ENCODE peak calls at places on chromosomes 13 and 19, in nine cellular contexts. One of them, this sample, is unnamed.

GRCh38 chr13:33845572-33846305 is 27.8 kb downstream of the RFC3 start:
- DNase-seq in brain microvascular endothelial cell: no peak
- DNase-seq in neural progenitor cell: no peak
- DNase-seq in lower leg skin: no peak
- DNase-seq in lung: no peak
- DNase-seq in uterus: no peak
- DNase-seq in AG04450: no peak
- DNase-seq in tibial artery: no peak
- DNase-seq in cardiac muscle cell: no peak
- DNase-seq in this sample: no peak

GRCh38 chr13:39501711-39502324 is 101.2 kb downstream of the LHFPL6 start:
- DNase-seq in brain microvascular endothelial cell: no peak
- DNase-seq in lung: peak
- DNase-seq in tibial artery: no peak
- DNase-seq in lower leg skin: no peak
- DNase-seq in cardiac muscle cell: no peak
- DNase-seq in AG04450: no peak
- DNase-seq in uterus: no peak
- DNase-seq in neural progenitor cell: peak
- DNase-seq in this sample: no peak

GRCh38 chr13:35733832-35734231 is 257.3 kb upstream of the MAB21L1 start:
- DNase-seq in lung: no peak
- DNase-seq in uterus: no peak
- DNase-seq in neural progenitor cell: no peak
- DNase-seq in lower leg skin: no peak
- DNase-seq in cardiac muscle cell: peak
- DNase-seq in tibial artery: no peak
- DNase-seq in AG04450: no peak
- DNase-seq in brain microvascular endothelial cell: no peak
- DNase-seq in this sample: no peak

GRCh38 chr13:28820099-28821051 is at the start of gene MTUS2:
- DNase-seq in lower leg skin: no peak
- DNase-seq in AG04450: no peak
- DNase-seq in brain microvascular endothelial cell: no peak
- DNase-seq in cardiac muscle cell: no peak
- DNase-seq in lung: no peak
- DNase-seq in tibial artery: no peak
- DNase-seq in uterus: no peak
- DNase-seq in neural progenitor cell: peak
- DNase-seq in this sample: peak

GRCh38 chr19:17021793-17022590 is 4.6 kb downstream of the CPAMD8 start:
- DNase-seq in cardiac muscle cell: peak
- DNase-seq in brain microvascular endothelial cell: no peak
- DNase-seq in tibial artery: no peak
- DNase-seq in uterus: no peak
- DNase-seq in neural progenitor cell: no peak
- DNase-seq in lower leg skin: no peak
- DNase-seq in AG04450: no peak
- DNase-seq in lung: peak
- DNase-seq in this sample: no peak

GRCh38 chr19:5823579-5824281 is 15.8 kb downstream of the FUT6 start:
- DNase-seq in neural progenitor cell: no peak
- DNase-seq in tibial artery: no peak
- DNase-seq in lung: no peak
- DNase-seq in uterus: no peak
- DNase-seq in AG04450: no peak
- DNase-seq in lower leg skin: no peak
- DNase-seq in cardiac muscle cell: no peak
- DNase-seq in brain microvascular endothelial cell: no peak
- DNase-seq in this sample: no peak

GRCh38 chr13:23672616-23673015 is 102.4 kb downstream of the TNFRSF19 start:
- DNase-seq in brain microvascular endothelial cell: no peak
- DNase-seq in lung: no peak
- DNase-seq in cardiac muscle cell: peak
- DNase-seq in tibial artery: no peak
- DNase-seq in uterus: no peak
- DNase-seq in AG04450: no peak
- DNase-seq in lower leg skin: no peak
- DNase-seq in neural progenitor cell: no peak
- DNase-seq in this sample: no peak

GRCh38 chr19:28641395-28641794 is 571.6 kb downstream of the UQCRFS1 start:
- DNase-seq in brain microvascular endothelial cell: no peak
- DNase-seq in lower leg skin: no peak
- DNase-seq in tibial artery: no peak
- DNase-seq in neural progenitor cell: no peak
- DNase-seq in cardiac muscle cell: no peak
- DNase-seq in uterus: no peak
- DNase-seq in AG04450: no peak
- DNase-seq in lung: no peak
- DNase-seq in this sample: no peak

DNA sequence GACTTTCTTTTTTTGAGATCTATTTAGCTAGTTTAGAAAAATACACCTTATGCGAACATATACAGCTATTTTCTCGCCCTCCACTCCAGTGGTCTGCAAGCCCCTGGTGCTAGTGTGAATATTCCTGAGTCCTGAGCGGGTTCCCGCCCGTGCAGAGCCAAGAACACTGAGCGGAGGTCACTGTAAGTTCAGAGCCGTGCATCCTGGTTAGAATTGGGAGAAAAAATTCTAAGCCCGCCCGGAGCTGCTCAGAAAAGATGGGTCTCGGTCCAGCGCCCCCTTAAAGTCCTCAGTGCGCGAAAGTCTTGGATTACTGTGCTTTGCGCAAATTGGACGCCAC is 117.7 kb downstream of the KCNRG start:
- DNase-seq in lower leg skin: no peak
- DNase-seq in neural progenitor cell: peak
- DNase-seq in brain microvascular endothelial cell: no peak
- DNase-seq in uterus: no peak
- DNase-seq in cardiac muscle cell: no peak
- DNase-seq in tibial artery: no peak
- DNase-seq in AG04450: no peak
- DNase-seq in lung: no peak
- DNase-seq in this sample: no peak
- H3K4me3 ChIP-seq in lower leg skin: no peak
- H3K4me3 ChIP-seq in neural progenitor cell: peak
- H3K4me3 ChIP-seq in brain microvascular endothelial cell: no peak
- H3K4me3 ChIP-seq in uterus: no peak
- H3K4me3 ChIP-seq in cardiac muscle cell: peak
- H3K4me3 ChIP-seq in tibial artery: no peak
- H3K4me3 ChIP-seq in AG04450: no peak
- H3K4me3 ChIP-seq in lung: no peak
- H3K4me3 ChIP-seq in this sample: no peak

GRCh38 chr19:50569023-50569697 is 925 bp upstream of the LRRC4B start:
- DNase-seq in lung: no peak
- DNase-seq in tibial artery: no peak
- DNase-seq in neural progenitor cell: no peak
- DNase-seq in lower leg skin: no peak
- DNase-seq in cardiac muscle cell: no peak
- DNase-seq in AG04450: no peak
- DNase-seq in brain microvascular endothelial cell: no peak
- DNase-seq in uterus: no peak
- DNase-seq in this sample: no peak

GRCh38 chr19:50570997-50571396 is 2.8 kb upstream of the LRRC4B start:
- DNase-seq in brain microvascular endothelial cell: no peak
- DNase-seq in AG04450: no peak
- DNase-seq in tibial artery: no peak
- DNase-seq in uterus: no peak
- DNase-seq in neural progenitor cell: no peak
- DNase-seq in lung: no peak
- DNase-seq in cardiac muscle cell: no peak
- DNase-seq in lower leg skin: no peak
- DNase-seq in this sample: no peak

GRCh38 chr19:50568321-50569022 is at the start of gene LRRC4B:
- DNase-seq in tibial artery: no peak
- DNase-seq in lung: no peak
- DNase-seq in AG04450: no peak
- DNase-seq in lower leg skin: no peak
- DNase-seq in uterus: no peak
- DNase-seq in neural progenitor cell: peak
- DNase-seq in brain microvascular endothelial cell: no peak
- DNase-seq in cardiac muscle cell: peak
- DNase-seq in this sample: no peak

GRCh38 chr19:50569938-50570540 is 1.8 kb upstream of the LRRC4B start:
- DNase-seq in brain microvascular endothelial cell: no peak
- DNase-seq in lower leg skin: no peak
- DNase-seq in neural progenitor cell: no peak
- DNase-seq in tibial artery: no peak
- DNase-seq in AG04450: no peak
- DNase-seq in lung: no peak
- DNase-seq in cardiac muscle cell: no peak
- DNase-seq in uterus: no peak
- DNase-seq in this sample: no peak

DNA sequence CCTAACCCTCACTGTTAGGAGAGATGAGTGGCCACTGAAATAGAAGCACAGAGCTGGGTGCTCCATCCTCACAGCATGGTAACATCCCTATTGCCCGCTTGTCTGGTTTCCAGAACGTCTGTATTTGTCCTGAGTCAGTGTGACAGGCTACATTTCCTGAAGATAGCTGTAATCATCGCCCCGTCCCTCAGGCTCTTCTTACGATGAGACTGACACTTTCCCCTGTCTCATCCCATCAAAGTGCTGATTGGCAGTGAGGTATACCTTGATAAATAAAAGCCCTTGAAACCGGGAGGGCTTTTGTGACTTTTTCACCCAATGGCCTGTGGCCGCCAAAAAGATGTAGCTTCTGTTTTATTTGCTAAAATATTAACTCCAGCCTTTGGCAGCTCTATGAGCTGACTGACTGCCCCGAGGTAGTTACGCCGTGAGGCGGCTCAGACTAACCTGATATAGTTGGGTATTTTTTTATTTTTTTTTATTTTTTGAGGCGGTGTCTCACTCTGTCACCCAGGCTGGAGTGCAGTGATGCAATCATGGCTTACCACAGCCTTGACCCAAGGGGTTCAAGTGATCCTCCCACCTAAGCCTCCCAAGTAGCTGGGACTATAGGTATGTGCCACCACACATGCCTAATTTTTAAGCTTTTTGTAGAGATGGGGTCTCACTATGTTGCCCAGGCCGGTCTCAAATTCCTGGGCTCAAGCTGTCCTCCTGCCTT is 5.7 kb upstream of the LRRC4B start:
- DNase-seq in cardiac muscle cell: no peak
- DNase-seq in lower leg skin: no peak
- DNase-seq in uterus: no peak
- DNase-seq in brain microvascular endothelial cell: no peak
- DNase-seq in neural progenitor cell: no peak
- DNase-seq in tibial artery: no peak
- DNase-seq in AG04450: no peak
- DNase-seq in lung: no peak
- DNase-seq in this sample: no peak
- H3K4me3 ChIP-seq in cardiac muscle cell: no peak
- H3K4me3 ChIP-seq in lower leg skin: no peak
- H3K4me3 ChIP-seq in uterus: no peak
- H3K4me3 ChIP-seq in brain microvascular endothelial cell: no peak
- H3K4me3 ChIP-seq in neural progenitor cell: no peak
- H3K4me3 ChIP-seq in tibial artery: no peak
- H3K4me3 ChIP-seq in AG04450: no peak
- H3K4me3 ChIP-seq in lung: no peak
- H3K4me3 ChIP-seq in this sample: no peak

DNA sequence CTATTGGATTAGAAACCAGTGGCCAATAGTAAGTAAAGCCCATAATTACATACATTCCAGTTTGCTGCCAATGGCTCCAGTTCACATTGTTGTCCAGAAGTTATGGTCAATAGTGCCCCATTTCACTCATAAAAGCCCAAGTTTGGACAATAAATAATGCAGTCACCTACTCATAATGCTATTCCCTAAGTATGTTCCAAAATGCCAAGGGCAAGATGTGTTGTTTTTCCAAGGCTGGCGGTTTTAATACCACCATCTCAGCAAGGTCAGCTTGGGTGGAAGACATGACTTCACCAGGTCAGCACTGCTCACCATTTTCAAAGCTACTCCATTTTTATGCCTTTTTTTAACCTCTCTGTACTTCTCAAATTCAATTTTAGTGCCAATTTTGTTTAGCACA is 32.7 kb downstream of the KCTD12 start:
- DNase-seq in uterus: no peak
- DNase-seq in lung: no peak
- DNase-seq in brain microvascular endothelial cell: no peak
- DNase-seq in tibial artery: no peak
- DNase-seq in lower leg skin: no peak
- DNase-seq in AG04450: no peak
- DNase-seq in cardiac muscle cell: no peak
- DNase-seq in neural progenitor cell: no peak
- DNase-seq in this sample: no peak
- H3K4me3 ChIP-seq in uterus: no peak
- H3K4me3 ChIP-seq in lung: no peak
- H3K4me3 ChIP-seq in brain microvascular endothelial cell: no peak
- H3K4me3 ChIP-seq in tibial artery: no peak
- H3K4me3 ChIP-seq in lower leg skin: no peak
- H3K4me3 ChIP-seq in AG04450: no peak
- H3K4me3 ChIP-seq in cardiac muscle cell: no peak
- H3K4me3 ChIP-seq in neural progenitor cell: no peak
- H3K4me3 ChIP-seq in this sample: no peak

GRCh38 chr19:1907563-1908363 is 2.6 kb downstream of the ADAT3 start:
- DNase-seq in cardiac muscle cell: no peak
- DNase-seq in tibial artery: no peak
- DNase-seq in brain microvascular endothelial cell: no peak
- DNase-seq in lung: peak
- DNase-seq in neural progenitor cell: no peak
- DNase-seq in AG04450: no peak
- DNase-seq in lower leg skin: no peak
- DNase-seq in uterus: no peak
- DNase-seq in this sample: peak

GRCh38 chr19:1910169-1910568 is 5.0 kb downstream of the ADAT3 start:
- DNase-seq in tibial artery: no peak
- DNase-seq in cardiac muscle cell: peak
- DNase-seq in lower leg skin: no peak
- DNase-seq in uterus: no peak
- DNase-seq in lung: no peak
- DNase-seq in brain microvascular endothelial cell: peak
- DNase-seq in AG04450: no peak
- DNase-seq in neural progenitor cell: no peak
- DNase-seq in this sample: no peak

GRCh38 chr19:1905863-1906375 is 720 bp downstream of the ADAT3 start:
- DNase-seq in neural progenitor cell: no peak
- DNase-seq in tibial artery: no peak
- DNase-seq in lower leg skin: no peak
- DNase-seq in uterus: no peak
- DNase-seq in cardiac muscle cell: no peak
- DNase-seq in lung: no peak
- DNase-seq in brain microvascular endothelial cell: no peak
- DNase-seq in AG04450: no peak
- DNase-seq in this sample: no peak

GRCh38 chr19:1906985-1907562 is 1.9 kb downstream of the ADAT3 start:
- DNase-seq in lower leg skin: no peak
- DNase-seq in cardiac muscle cell: no peak
- DNase-seq in AG04450: no peak
- DNase-seq in neural progenitor cell: no peak
- DNase-seq in uterus: no peak
- DNase-seq in tibial artery: no peak
- DNase-seq in brain microvascular endothelial cell: no peak
- DNase-seq in lung: no peak
- DNase-seq in this sample: peak

DNA sequence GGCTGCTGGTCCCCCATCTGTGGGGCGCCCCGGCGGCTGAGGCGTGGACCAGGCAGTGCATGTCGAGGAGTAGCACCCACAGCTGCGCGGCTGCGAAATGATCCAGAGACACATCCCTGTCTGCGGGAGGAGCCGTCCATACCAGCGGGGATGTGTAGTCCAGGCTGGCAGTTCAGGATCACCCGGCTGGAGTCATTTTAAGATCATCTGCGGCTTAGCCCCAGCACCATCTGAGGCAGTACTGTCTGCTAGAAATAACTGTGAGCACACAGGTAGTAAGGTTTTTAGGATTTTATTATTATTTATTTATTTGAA is 3.1 kb downstream of the ADAT3 start:
- DNase-seq in uterus: no peak
- DNase-seq in cardiac muscle cell: no peak
- DNase-seq in tibial artery: no peak
- DNase-seq in lower leg skin: no peak
- DNase-seq in neural progenitor cell: no peak
- DNase-seq in lung: no peak
- DNase-seq in AG04450: no peak
- DNase-seq in brain microvascular endothelial cell: no peak
- DNase-seq in this sample: no peak
- H3K4me3 ChIP-seq in uterus: no peak
- H3K4me3 ChIP-seq in cardiac muscle cell: no peak
- H3K4me3 ChIP-seq in tibial artery: no peak
- H3K4me3 ChIP-seq in lower leg skin: no peak
- H3K4me3 ChIP-seq in neural progenitor cell: no peak
- H3K4me3 ChIP-seq in lung: no peak
- H3K4me3 ChIP-seq in AG04450: no peak
- H3K4me3 ChIP-seq in brain microvascular endothelial cell: no peak
- H3K4me3 ChIP-seq in this sample: no peak

This sample was measured in GM12865.